ENCODE peak calls at places on chromosomes 2 and 18, in four cellular contexts. C is stomach; O is GM12865; L is CD8-positive, alpha-beta T cell. N is an unnamed sample.

GRCh38 chr2:190451561-190452176 is 43.5 kb downstream of the MFSD6 start:
- DNase-seq in L (no peak), O (no peak), C (no peak), N (no peak)

GRCh38 chr2:186605041-186605440 is 15.2 kb downstream of the ITGAV start:
- DNase-seq in L (no peak), C (no peak), O (no peak), N (peak)

GRCh38 chr2:186379052-186379451 is 107.0 kb upstream of the ZC3H15 start:
- DNase-seq in C (no peak), L (no peak), O (no peak), N (no peak)

GRCh38 chr2:128591841-128592822 is 273.5 kb upstream of the HS6ST1 start:
- DNase-seq in L (no peak), C (peak), O (no peak), N (no peak)

GRCh38 chr2:177817300-177817699 is 255.3 kb downstream of the PDE11A start:
- DNase-seq in C (no peak), L (no peak), O (no peak), N (no peak)

GRCh38 chr2:179556425-179556824 is 291.8 kb upstream of the SESTD1 start:
- DNase-seq in C (no peak), L (no peak), O (no peak), N (no peak)

GRCh38 chr2:17680119-17680518 is 73.5 kb downstream of the SMC6 start:
- DNase-seq in O (no peak), L (no peak), C (no peak), N (no peak)

GRCh38 chr2:181741756-181742155 is 61.4 kb upstream of the NEUROD1 start:
- DNase-seq in C (no peak), L (no peak), O (no peak), N (no peak)

GRCh38 chr2:191920502-191920901 is 73.6 kb upstream of the CAVIN2 start:
- DNase-seq in C (no peak), O (no peak), L (no peak), N (no peak)

GRCh38 chr2:241273552-241273988 is 41.9 kb downstream of the HDLBP start:
- DNase-seq in L (no peak), C (peak), O (no peak), N (no peak)

GRCh38 chr2:25009954-25010353 is 31.9 kb upstream of the EFR3B start:
- DNase-seq in L (no peak), C (no peak), O (no peak), N (no peak)

GRCh38 chr2:154457291-154457690 is 241.2 kb upstream of the KCNJ3 start:
- DNase-seq in O (no peak), C (no peak), L (no peak), N (no peak)

GRCh38 chr18:42760290-42760689 is 355.2 kb downstream of the RIT2 start:
- DNase-seq in O (no peak), L (no peak), C (no peak), N (no peak)

GRCh38 chr2:56816666-56817065 is 632.9 kb downstream of the CCDC85A start:
- DNase-seq in L (no peak), O (no peak), C (no peak), N (no peak)

GRCh38 chr18:51726614-51727013 is 529.1 kb upstream of the MEX3C start:
- DNase-seq in C (no peak), O (peak), L (no peak), N (no peak)

GRCh38 chr2:158990397-158991209 is 22.2 kb downstream of the TANC1 start:
- DNase-seq in O (no peak), C (no peak), L (no peak), N (no peak)

GRCh38 chr18:11149441-11150270 is at the start of gene PIEZO2:
- DNase-seq in C (peak), O (peak), L (no peak), N (peak)

GRCh38 chr2:218265626-218266025 is 4.3 kb downstream of the AAMP start:
- DNase-seq in O (no peak), C (no peak), L (no peak), N (no peak)

GRCh38 chr2:150586858-150587257 is 99.4 kb upstream of the RND3 start:
- DNase-seq in C (no peak), O (no peak), L (no peak), N (peak)

GRCh38 chr2:189661957-189662321 is 680 bp downstream of the ASNSD1 start:
- DNase-seq in L (no peak), C (no peak), O (peak), N (peak)

GRCh38 chr18:32937007-32937540 is 164.3 kb upstream of the KLHL14 start:
- DNase-seq in O (no peak), C (no peak), L (no peak), N (no peak)

GRCh38 chr2:42809876-42810125 is 17.4 kb upstream of the HAAO start:
- DNase-seq in C (peak), L (no peak), O (peak), N (no peak)

GRCh38 chr2:88451647-88452150 is 794 bp downstream of the FOXI3 start:
- DNase-seq in O (no peak), C (no peak), L (no peak), N (no peak)

GRCh38 chr2:215881582-215881981 is 131.8 kb downstream of the MREG start:
- DNase-seq in L (no peak), O (no peak), C (no peak), N (no peak)

GRCh38 chr2:234970467-234970866 is 18.6 kb downstream of the SH3BP4 start:
- DNase-seq in O (no peak), C (no peak), L (no peak), N (peak)

GRCh38 chr18:3422905-3423304 is 27.1 kb upstream of the TGIF1 start:
- DNase-seq in L (no peak), C (no peak), O (no peak), N (no peak)

GRCh38 chr2:26704441-26704977 is 12.0 kb downstream of the KCNK3 start:
- DNase-seq in L (no peak), C (no peak), O (no peak), N (no peak)

GRCh38 chr2:64629875-64630274 is 23.8 kb downstream of the SERTAD2 start:
- DNase-seq in O (no peak), C (no peak), L (no peak), N (no peak)

GRCh38 chr2:64629329-64629781 is 24.4 kb downstream of the SERTAD2 start:
- DNase-seq in L (no peak), O (no peak), C (peak), N (no peak)

GRCh38 chr2:64626963-64627760 is 26.6 kb downstream of the SERTAD2 start:
- DNase-seq in L (no peak), C (no peak), O (no peak), N (peak)

GRCh38 chr2:64626146-64626809 is 27.4 kb downstream of the SERTAD2 start:
- DNase-seq in C (no peak), O (no peak), L (no peak), N (no peak)

GRCh38 chr2:64627860-64628841 is 25.6 kb downstream of the SERTAD2 start:
- DNase-seq in C (peak), L (no peak), O (no peak), N (no peak)
- H3K4me3 ChIP-seq in C (no peak), L (no peak), O (no peak), N (no peak)

DNA sequence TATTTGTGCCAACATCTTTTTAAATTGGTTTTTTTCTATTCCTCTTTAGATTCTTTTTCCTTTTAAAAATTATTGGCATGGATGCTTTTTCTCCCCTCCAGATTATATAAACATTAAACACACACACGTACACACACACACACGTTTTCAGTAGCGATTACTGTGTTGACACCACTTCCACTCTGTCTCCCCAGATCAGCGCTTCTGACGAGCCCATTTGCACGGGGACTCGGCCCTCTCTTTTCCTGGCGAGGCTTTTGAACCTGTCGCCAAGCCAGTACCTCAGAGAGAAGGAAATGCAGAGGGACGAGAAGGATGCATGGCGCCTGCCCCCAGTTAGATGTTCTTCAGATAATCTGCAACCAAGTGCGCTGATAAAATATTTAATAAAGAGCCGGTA is 1.1 kb upstream of the TBR1 start:
- DNase-seq in C (no peak), L (no peak), O (no peak), N (no peak)
- H3K4me3 ChIP-seq in C (peak), L (peak), O (peak), N (no peak)

GRCh38 chr2:101152195-101153076 is 1.3 kb upstream of the TBC1D8 start:
- DNase-seq in C (peak), O (peak), L (no peak), N (peak)
- H3K4me3 ChIP-seq in C (peak), O (peak), L (peak), N (peak)

GRCh38 chr2:176582990-176583481 is 313.8 kb downstream of the MTX2 start:
- DNase-seq in C (no peak), L (no peak), O (no peak), N (peak)
- H3K4me3 ChIP-seq in C (no peak), L (no peak), O (no peak), N (no peak)

N was measured in endothelial cell of umbilical vein.